ENCODE peak calls at places on chromosomes 3 and 15, in four cellular contexts. One of them, this sample, is unnamed.

GRCh38 chr15:23690450-23690852 is 3.3 kb upstream of the NDN start:
- DNase-seq in IMR-90: peak
- DNase-seq in GM12878: no peak
- DNase-seq in A549: no peak
- DNase-seq in this sample: peak

GRCh38 chr15:95440712-95441111 is 889.8 kb upstream of the NR2F2 start:
- DNase-seq in IMR-90: peak
- DNase-seq in GM12878: no peak
- DNase-seq in A549: no peak
- DNase-seq in this sample: no peak

GRCh38 chr3:70431906-70432305 is 119.5 kb upstream of the MDFIC2 start:
- DNase-seq in IMR-90: peak
- DNase-seq in GM12878: no peak
- DNase-seq in A549: no peak
- DNase-seq in this sample: no peak

GRCh38 chr15:26887926-26888666 is 21.2 kb downstream of the GABRA5 start:
- DNase-seq in IMR-90: no peak
- DNase-seq in GM12878: no peak
- DNase-seq in A549: no peak
- DNase-seq in this sample: no peak

GRCh38 chr3:62131620-62132019 is 241.7 kb downstream of the FEZF2 start:
- DNase-seq in IMR-90: peak
- DNase-seq in GM12878: no peak
- DNase-seq in A549: peak
- DNase-seq in this sample: no peak

GRCh38 chr15:45616901-45617323 is 17.9 kb upstream of the SQOR start:
- DNase-seq in IMR-90: peak
- DNase-seq in GM12878: no peak
- DNase-seq in A549: no peak
- DNase-seq in this sample: no peak

GRCh38 chr3:108818404-108818803 is 4.2 kb upstream of the TRAT1 start:
- DNase-seq in IMR-90: peak
- DNase-seq in GM12878: no peak
- DNase-seq in A549: peak
- DNase-seq in this sample: peak

GRCh38 chr15:44084728-44085127 is 110.3 kb downstream of the FRMD5 start:
- DNase-seq in IMR-90: no peak
- DNase-seq in GM12878: no peak
- DNase-seq in A549: no peak
- DNase-seq in this sample: no peak

GRCh38 chr3:79515072-79515471 is 252.7 kb downstream of the ROBO1 start:
- DNase-seq in IMR-90: no peak
- DNase-seq in GM12878: no peak
- DNase-seq in A549: no peak
- DNase-seq in this sample: no peak

GRCh38 chr3:133934073-133934970 is 38.6 kb upstream of the RAB6B start:
- DNase-seq in IMR-90: no peak
- DNase-seq in GM12878: no peak
- DNase-seq in A549: no peak
- DNase-seq in this sample: no peak

GRCh38 chr3:9721015-9721697 is 10.4 kb upstream of the BRPF1 start:
- DNase-seq in IMR-90: peak
- DNase-seq in GM12878: no peak
- DNase-seq in A549: no peak
- DNase-seq in this sample: no peak

GRCh38 chr15:77016321-77016695 is 21.4 kb downstream of the PSTPIP1 start:
- DNase-seq in IMR-90: no peak
- DNase-seq in GM12878: no peak
- DNase-seq in A549: no peak
- DNase-seq in this sample: no peak

GRCh38 chr15:69815793-69816192 is 281.9 kb downstream of the TLE3 start:
- DNase-seq in IMR-90: no peak
- DNase-seq in GM12878: no peak
- DNase-seq in A549: no peak
- DNase-seq in this sample: no peak

GRCh38 chr3:140055032-140055791 is 120.2 kb downstream of the CLSTN2 start:
- DNase-seq in IMR-90: no peak
- DNase-seq in GM12878: no peak
- DNase-seq in A549: no peak
- DNase-seq in this sample: no peak

GRCh38 chr3:46348811-46349482 is 5.0 kb upstream of the CCR2 start:
- DNase-seq in IMR-90: no peak
- DNase-seq in GM12878: no peak
- DNase-seq in A549: no peak
- DNase-seq in this sample: no peak

GRCh38 chr3:46351646-46352045 is 2.3 kb upstream of the CCR2 start:
- DNase-seq in IMR-90: no peak
- DNase-seq in GM12878: no peak
- DNase-seq in A549: no peak
- DNase-seq in this sample: no peak

GRCh38 chr3:46350262-46350565 is 3.7 kb upstream of the CCR2 start:
- DNase-seq in IMR-90: no peak
- DNase-seq in GM12878: no peak
- DNase-seq in A549: no peak
- DNase-seq in this sample: no peak

GRCh38 chr3:46353090-46353489 is 821 bp upstream of the CCR2 start:
- DNase-seq in IMR-90: no peak
- DNase-seq in GM12878: no peak
- DNase-seq in A549: no peak
- DNase-seq in this sample: no peak

DNA sequence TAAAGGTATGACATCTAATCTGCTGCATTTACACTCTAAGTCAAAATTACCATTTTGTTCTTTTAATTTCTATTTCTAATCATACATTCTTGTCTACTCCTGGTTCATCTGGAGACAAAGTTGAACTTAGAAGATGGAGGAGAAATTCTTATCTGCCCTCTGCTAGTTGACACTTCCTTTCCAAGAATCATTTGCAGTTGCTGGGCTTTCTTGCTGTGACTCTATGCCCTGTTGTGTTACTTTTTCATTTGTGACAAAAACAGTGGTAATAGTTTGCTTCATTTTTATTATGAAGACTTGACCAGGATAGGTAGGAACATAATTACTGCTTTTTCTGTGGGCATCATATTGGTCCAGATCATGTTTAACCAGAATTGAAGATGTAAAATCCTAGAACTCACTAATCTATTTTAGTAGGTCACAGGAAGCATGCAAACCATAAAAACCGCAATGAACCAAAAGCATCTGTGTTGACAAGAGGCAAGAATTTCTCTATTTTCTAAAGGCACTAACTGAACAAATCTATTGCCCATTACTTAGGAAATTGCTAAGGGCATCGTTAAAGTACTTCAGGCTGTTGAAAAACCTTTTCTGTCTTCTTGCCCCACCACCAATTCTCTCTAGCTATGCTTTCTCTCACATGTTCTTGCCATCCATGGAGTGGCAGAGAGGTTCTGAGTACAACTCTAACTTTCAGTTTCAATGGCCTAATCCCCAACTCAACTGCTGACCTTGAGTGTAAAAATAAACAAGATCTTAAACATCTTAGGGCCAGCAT is 4.2 kb upstream of the CCR2 start:
- DNase-seq in IMR-90: no peak
- DNase-seq in GM12878: no peak
- DNase-seq in A549: no peak
- DNase-seq in this sample: no peak
- TF ChIP-seq ELK1 in IMR-90: no peak
- TF ChIP-seq ELK1 in GM12878: no peak
- TF ChIP-seq ELK1 in A549: no peak
- TF ChIP-seq ELK1 in this sample: no peak

GRCh38 chr3:138245026-138245425 is 57.9 kb downstream of the ARMC8 start:
- DNase-seq in IMR-90: no peak
- DNase-seq in GM12878: no peak
- DNase-seq in A549: no peak
- DNase-seq in this sample: no peak

GRCh38 chr3:138241061-138241460 is 54.0 kb downstream of the ARMC8 start:
- DNase-seq in IMR-90: peak
- DNase-seq in GM12878: no peak
- DNase-seq in A549: no peak
- DNase-seq in this sample: no peak

DNA sequence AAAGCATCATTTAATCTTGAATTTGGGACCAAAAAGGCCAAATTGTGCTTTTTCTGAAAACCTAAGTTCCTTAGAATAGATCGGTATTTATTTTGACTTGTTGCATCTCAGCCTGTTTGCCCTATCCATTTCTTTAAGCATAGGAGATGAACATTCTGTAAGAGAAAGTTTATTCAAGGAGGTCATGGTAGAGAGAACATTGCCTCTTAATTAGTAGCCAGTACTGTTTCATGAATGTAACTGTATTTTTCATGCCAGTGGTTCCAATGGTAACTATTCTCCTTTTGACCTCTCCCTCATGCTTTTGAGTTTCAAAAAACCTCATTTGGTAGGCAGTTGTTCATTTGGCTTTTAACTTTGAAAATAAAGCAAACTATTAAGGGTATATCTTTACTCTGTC is 55.4 kb downstream of the ARMC8 start:
- DNase-seq in IMR-90: no peak
- DNase-seq in GM12878: no peak
- DNase-seq in A549: no peak
- DNase-seq in this sample: no peak
- TF ChIP-seq ELK1 in IMR-90: no peak
- TF ChIP-seq ELK1 in GM12878: no peak
- TF ChIP-seq ELK1 in A549: no peak
- TF ChIP-seq ELK1 in this sample: no peak

GRCh38 chr15:91553455-91553854 is 300.1 kb upstream of the SLCO3A1 start:
- DNase-seq in IMR-90: no peak
- DNase-seq in GM12878: no peak
- DNase-seq in A549: no peak
- DNase-seq in this sample: no peak
- TF ChIP-seq ELK1 in IMR-90: no peak
- TF ChIP-seq ELK1 in GM12878: no peak
- TF ChIP-seq ELK1 in A549: no peak
- TF ChIP-seq ELK1 in this sample: no peak

DNA sequence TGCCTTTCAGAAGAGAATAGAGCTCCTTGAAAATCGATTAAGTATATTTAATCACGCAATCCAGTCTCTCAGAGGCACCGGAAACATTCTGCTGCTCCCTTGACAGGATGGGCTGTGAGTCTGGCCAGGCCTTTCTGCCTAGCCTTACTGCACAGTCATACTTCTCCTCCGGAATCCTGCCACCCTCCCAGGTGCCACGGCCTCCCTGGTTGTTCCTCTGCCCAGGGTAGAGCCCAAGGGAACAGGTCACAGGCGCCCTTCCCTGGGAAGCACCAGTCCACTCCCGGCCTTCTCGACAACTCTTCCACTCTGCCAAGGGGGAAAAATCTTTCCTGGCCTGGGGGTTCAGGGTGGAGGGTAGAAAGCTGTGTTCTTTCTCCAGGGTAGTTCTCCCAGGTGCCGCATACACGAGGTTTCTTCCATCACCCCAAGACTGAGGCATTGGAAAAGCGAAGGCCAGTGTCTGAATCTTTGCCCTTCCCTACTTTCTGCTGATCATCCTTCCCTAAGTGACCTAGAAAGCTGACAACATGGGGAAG is 17.4 kb upstream of the SYNM start:
- DNase-seq in IMR-90: no peak
- DNase-seq in GM12878: no peak
- DNase-seq in A549: no peak
- DNase-seq in this sample: no peak
- TF ChIP-seq ELK1 in IMR-90: no peak
- TF ChIP-seq ELK1 in GM12878: no peak
- TF ChIP-seq ELK1 in A549: no peak
- TF ChIP-seq ELK1 in this sample: no peak

DNA sequence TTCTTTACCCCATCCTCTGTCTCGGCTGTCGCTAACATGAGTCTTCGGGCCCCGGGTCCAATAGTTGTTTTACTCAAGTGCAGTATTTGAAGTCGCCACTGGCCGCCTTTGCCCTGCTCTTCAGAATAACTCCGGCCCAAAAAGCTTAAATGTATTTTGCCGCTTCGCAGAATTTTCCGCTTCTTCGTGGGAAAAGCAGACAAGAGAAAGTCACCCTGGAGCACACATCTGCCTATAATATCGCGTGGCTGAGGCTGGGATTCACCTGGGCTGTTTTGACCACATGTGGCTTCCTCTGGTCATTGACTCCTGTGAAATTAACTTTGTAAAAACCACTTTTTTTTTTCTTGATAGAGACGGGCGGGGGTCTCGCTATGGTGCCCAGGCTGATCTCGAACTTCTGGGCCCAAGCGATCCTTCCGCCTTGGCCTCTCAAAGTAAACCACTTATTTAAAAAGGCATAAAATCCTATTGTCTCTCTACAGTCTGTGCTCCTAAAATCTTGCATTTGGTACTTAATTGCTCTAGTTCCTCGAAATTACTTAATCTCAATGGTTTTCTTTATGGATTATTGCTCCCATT is 707 bp downstream of the CNOT10 start:
- DNase-seq in IMR-90: peak
- DNase-seq in GM12878: no peak
- DNase-seq in A549: peak
- DNase-seq in this sample: no peak
- TF ChIP-seq ELK1 in IMR-90: no peak
- TF ChIP-seq ELK1 in GM12878: no peak
- TF ChIP-seq ELK1 in A549: no peak
- TF ChIP-seq ELK1 in this sample: no peak

DNA sequence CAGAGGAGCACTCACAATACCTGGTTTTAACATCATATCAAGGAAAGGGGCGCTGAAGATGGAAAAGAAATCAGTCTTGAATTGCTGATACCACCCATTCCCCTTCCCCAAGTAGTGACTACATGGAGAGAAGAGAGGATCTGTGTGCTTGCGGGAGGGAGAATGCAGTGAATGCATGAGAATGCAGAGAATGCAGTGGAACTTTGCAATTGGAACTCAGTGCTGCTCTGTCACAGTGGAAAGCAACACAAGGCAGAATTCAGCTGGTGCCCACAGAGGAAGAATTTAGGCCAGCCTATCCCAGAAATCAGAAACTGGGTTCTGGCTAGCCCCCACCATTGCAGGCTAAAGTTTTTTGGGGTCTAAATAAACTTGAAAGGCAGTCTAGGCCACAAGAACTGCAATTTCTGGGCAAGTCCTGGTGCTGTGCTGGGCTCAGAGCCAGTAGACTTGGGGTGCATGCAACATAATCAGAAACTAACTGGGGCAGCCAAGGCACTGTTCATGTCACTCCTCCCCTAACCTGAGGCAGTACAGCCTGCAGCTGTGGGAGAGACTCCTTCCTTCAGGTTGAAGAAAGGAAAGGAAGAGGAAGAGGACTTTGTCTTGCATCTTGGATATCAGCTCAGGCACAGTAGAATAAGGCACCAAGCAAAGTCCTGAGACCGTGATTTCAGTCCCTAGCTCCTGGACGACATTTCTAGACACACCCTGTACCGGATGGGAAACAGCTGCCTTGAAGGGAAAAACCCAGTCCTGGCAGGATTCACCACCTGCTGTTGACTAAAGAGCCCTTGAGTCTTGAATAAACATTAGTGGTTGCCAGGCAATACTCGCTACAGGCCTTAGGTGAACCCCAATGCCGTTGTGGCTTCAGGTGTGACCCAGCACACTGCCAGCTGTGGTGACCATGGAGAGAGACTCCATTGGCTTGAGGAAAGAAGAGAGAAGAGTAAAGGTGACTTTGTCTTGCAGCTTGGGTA is 329.3 kb downstream of the TBL1XR1 start:
- DNase-seq in IMR-90: no peak
- DNase-seq in GM12878: no peak
- DNase-seq in A549: no peak
- DNase-seq in this sample: no peak
- TF ChIP-seq ELK1 in IMR-90: no peak
- TF ChIP-seq ELK1 in GM12878: no peak
- TF ChIP-seq ELK1 in A549: no peak
- TF ChIP-seq ELK1 in this sample: no peak